ENCODE peak calls at places on chromosomes 11 and 22, in seven cellular contexts. B is brain microvascular endothelial cell, H is NCI-H2029 treated with DMSO at 0.1 percent for 48 hours, V is NCI-H2081, U is T-helper 17 cell, E is nephron progenitor cell, J is stomach. F is an unnamed sample.

GRCh38 chr22:45155050-45155840 is 8.5 kb upstream of the NUP50 start:
- DNase-seq in J (no peak), U (no peak), V (no peak), B (no peak), H (no peak), E (no peak), F (no peak)

GRCh38 chr11:62542750-62543567 is 3.6 kb downstream of the AHNAK start:
- DNase-seq in B (peak; percentile 55), H (peak; percentile 63), J (peak; percentile 80), U (peak; percentile 62), V (peak; percentile 63), E (peak; percentile 90), F (no peak)

GRCh38 chr11:116931206-116931953 is 94.0 kb upstream of the APOA1 start:
- DNase-seq in H (no peak), J (no peak), V (no peak), U (peak; percentile 26), B (no peak), E (no peak), F (no peak)

GRCh38 chr11:1516273-1517067 is 29.9 kb upstream of the MOB2 start:
- DNase-seq in E (no peak), U (no peak), J (no peak), H (no peak), V (no peak), B (peak; percentile 33), F (no peak)

GRCh38 chr11:106263527-106263926 is 186.1 kb downstream of the AASDHPPT start:
- DNase-seq in B (no peak), H (no peak), J (no peak), V (no peak), E (no peak), U (no peak), F (no peak)

GRCh38 chr11:18492888-18493287 is 33.9 kb downstream of the TSG101 start:
- DNase-seq in V (no peak), E (no peak), J (no peak), B (no peak), H (peak; percentile 69), U (no peak), F (no peak)

GRCh38 chr11:63663809-63664208 is 7.4 kb downstream of the ATL3 start:
- DNase-seq in E (no peak), H (no peak), B (peak; percentile 73), U (no peak), J (no peak), V (no peak), F (no peak)

GRCh38 chr11:4025248-4025956 is 69.2 kb upstream of the RRM1 start:
- DNase-seq in H (no peak), E (no peak), B (no peak), J (no peak), U (no peak), V (no peak), F (no peak)

GRCh38 chr11:86182976-86183584 is 61.5 kb upstream of the EED start:
- DNase-seq in E (no peak), J (peak; percentile 74), B (no peak), U (peak; percentile 10), H (no peak), V (no peak), F (no peak)

GRCh38 chr11:64970731-64971151 is 1.2 kb downstream of the MAJIN start:
- DNase-seq in E (no peak), B (no peak), U (no peak), J (no peak), H (no peak), V (no peak), F (no peak)

GRCh38 chr22:49372530-49373288 is 455.0 kb downstream of the BRD1 start:
- DNase-seq in V (no peak), H (no peak), E (peak; percentile 26), J (peak; percentile 19), U (no peak), B (peak; percentile 31), F (peak; percentile 37)